ENCODE peak calls at places on chromosome 1, in four cellular contexts. V is activated T-cell treated with anti-CD3 and anti-CD28 coated beads, Interleukin-2, amount 50 U/mL, for 4 hours; O is sciatic nerve; D is CD4-positive, alpha-beta T cell. Y is an unnamed sample.

GRCh38 chr1:171501305-171502021 is 16.1 kb downstream of the PRRC2C start:
- ATAC-seq in O (no peak), D (no peak), V (peak), Y (no peak)

GRCh38 chr1:219066631-219067349 is 106.9 kb upstream of the LYPLAL1 start:
- ATAC-seq in O (peak), V (peak), D (no peak), Y (no peak)

GRCh38 chr1:169483500-169483966 is 2.2 kb downstream of the SLC19A2 start:
- ATAC-seq in D (no peak), O (peak), V (no peak), Y (no peak)

GRCh38 chr1:160149235-160149634 is 2.2 kb upstream of the ATP1A4 start:
- ATAC-seq in V (no peak), O (no peak), D (no peak), Y (no peak)

GRCh38 chr1:59377350-59377904 is 80.5 kb downstream of the FGGY start:
- ATAC-seq in V (no peak), O (no peak), D (no peak), Y (no peak)

GRCh38 chr1:44661786-44662682 is 12.2 kb downstream of the TMEM53 start:
- ATAC-seq in D (no peak), O (no peak), V (no peak), Y (no peak)

GRCh38 chr1:150826299-150826698 is 18.2 kb upstream of the CTSK start:
- ATAC-seq in V (no peak), D (no peak), O (no peak), Y (no peak)

GRCh38 chr1:45854724-45855123 is 51.3 kb downstream of the MAST2 start:
- ATAC-seq in D (no peak), O (no peak), V (no peak), Y (no peak)

GRCh38 chr1:160459687-160460086 is 59.3 kb downstream of the VANGL2 start:
- ATAC-seq in V (peak), D (no peak), O (no peak), Y (no peak)

GRCh38 chr1:89518116-89518780 is 6.4 kb upstream of the LRRC8B start:
- ATAC-seq in O (peak), V (no peak), D (no peak), Y (no peak)

GRCh38 chr1:244239261-244239770 is 188.2 kb downstream of the ZBTB18 start:
- ATAC-seq in V (no peak), O (no peak), D (no peak), Y (peak)

GRCh38 chr1:37890378-37891014 is 31.1 kb upstream of the MTF1 start:
- ATAC-seq in D (peak), V (no peak), O (peak), Y (peak)

GRCh38 chr1:47617381-47618221 is 179.8 kb downstream of the FOXD2 start:
- ATAC-seq in O (no peak), V (no peak), D (no peak), Y (no peak)

GRCh38 chr1:48688102-48688760 is 88.5 kb downstream of the BEND5 start:
- ATAC-seq in V (no peak), D (no peak), O (no peak), Y (no peak)

GRCh38 chr1:109718495-109718894 is 6.4 kb downstream of the GSTM5 start:
- ATAC-seq in V (no peak), D (no peak), O (no peak), Y (peak)

GRCh38 chr1:233440952-233441401 is 113.5 kb downstream of the MAP3K21 start:
- ATAC-seq in D (no peak), O (peak), V (no peak), Y (peak)

GRCh38 chr1:154474802-154475201 is 27.2 kb upstream of the TDRD10 start:
- ATAC-seq in D (no peak), O (peak), V (no peak), Y (no peak)

GRCh38 chr1:64392109-64392508 is 77.8 kb upstream of the CACHD1 start:
- ATAC-seq in D (no peak), O (no peak), V (no peak), Y (peak)

GRCh38 chr1:41162441-41162840 is 79.7 kb downstream of the SCMH1 start:
- ATAC-seq in V (no peak), O (no peak), D (no peak), Y (no peak)

GRCh38 chr1:20080441-20081330 is 10.7 kb downstream of the PLA2G5 start:
- ATAC-seq in D (no peak), O (no peak), V (no peak), Y (peak)

GRCh38 chr1:28735961-28736449 is 735 bp upstream of the YTHDF2 start:
- ATAC-seq in V (no peak), O (no peak), D (no peak), Y (no peak)

GRCh38 chr1:118992868-118993711 is 4.9 kb upstream of the TBX15 start:
- ATAC-seq in O (no peak), V (no peak), D (no peak), Y (no peak)

GRCh38 chr1:24910751-24911650 is 19.1 kb downstream of the RUNX3 start:
- ATAC-seq in D (peak), V (peak), O (no peak), Y (peak)

GRCh38 chr1:116574581-116575291 is 3.9 kb upstream of the CD58 start:
- ATAC-seq in D (peak), V (no peak), O (no peak), Y (no peak)

GRCh38 chr1:19650416-19651140 is 6.5 kb downstream of the NBL1 start:
- ATAC-seq in O (peak), V (no peak), D (no peak), Y (peak)

GRCh38 chr1:3705341-3705950 is 46.8 kb upstream of the CCDC27 start:
- ATAC-seq in V (no peak), O (no peak), D (no peak), Y (no peak)

GRCh38 chr1:227915564-227916553 is 31.9 kb downstream of the WNT9A start:
- ATAC-seq in D (no peak), O (no peak), V (no peak), Y (peak)

GRCh38 chr1:115229016-115229415 is 109.0 kb downstream of the NGF start:
- ATAC-seq in O (no peak), D (no peak), V (no peak), Y (no peak)

GRCh38 chr1:147390185-147390542 is 147.7 kb downstream of the CHD1L start:
- ATAC-seq in O (no peak), V (no peak), D (no peak), Y (no peak)

GRCh38 chr1:184370850-184371249 is 16.0 kb upstream of the C1orf21 start:
- ATAC-seq in D (no peak), O (no peak), V (no peak), Y (no peak)

GRCh38 chr1:228148196-228148861 is 1.4 kb upstream of the GJC2 start:
- ATAC-seq in D (no peak), O (no peak), V (no peak), Y (no peak)

GRCh38 chr1:47941609-47942237 is 55.5 kb downstream of the TRABD2B start:
- ATAC-seq in D (no peak), O (no peak), V (no peak), Y (peak)

GRCh38 chr1:234610582-234611152 is 689 bp upstream of the IRF2BP2 start:
- ATAC-seq in O (peak), D (peak), V (peak), Y (peak)

GRCh38 chr1:61955261-61955660 is 213.0 kb downstream of the PATJ start:
- ATAC-seq in V (no peak), D (no peak), O (no peak), Y (no peak)

GRCh38 chr1:228852015-228852414 is 116.7 kb downstream of the RHOU start:
- ATAC-seq in V (no peak), D (no peak), O (peak), Y (peak)

GRCh38 chr1:42322577-42322976 is 12.5 kb downstream of the FOXJ3 start:
- ATAC-seq in D (no peak), V (no peak), O (no peak), Y (peak)

Y was measured in esophagus mucosa.